ENCODE peak calls at places on chromosome 11, in six cellular contexts. O, P, I, Z, E and J are unnamed samples.

GRCh38 chr11:14668733-14669301 is 25.2 kb downstream of the PDE3B start:
- DNase-seq in I (peak), O (no peak), P (no peak), Z (no peak), E (no peak), J (no peak)

GRCh38 chr11:11347583-11347982 is 5.5 kb downstream of the CSNK2A3 start:
- DNase-seq in P (no peak), I (no peak), Z (no peak), O (no peak), E (no peak), J (no peak)

GRCh38 chr11:64150481-64151239 is 15.3 kb downstream of the MACROD1 start:
- DNase-seq in Z (no peak), I (no peak), P (no peak), O (peak), E (no peak), J (no peak)

GRCh38 chr11:74282863-74283484 is 28.5 kb downstream of the P4HA3 start:
- DNase-seq in I (peak), O (peak), P (no peak), Z (no peak), E (no peak), J (no peak)

GRCh38 chr11:106424111-106424510 is 346.6 kb downstream of the AASDHPPT start:
- DNase-seq in E (no peak), I (peak), P (no peak), Z (no peak), O (no peak), J (peak)

GRCh38 chr11:64848779-64849599 is 4.5 kb upstream of the CDC42BPG start:
- DNase-seq in O (no peak), I (no peak), Z (no peak), P (no peak), E (no peak), J (no peak)

GRCh38 chr11:22416462-22416861 is 78.3 kb downstream of the SLC17A6 start:
- DNase-seq in E (no peak), I (peak), P (no peak), Z (no peak), O (no peak), J (no peak)

GRCh38 chr11:765025-765801 is 12.1 kb downstream of the GATD1 start:
- DNase-seq in Z (no peak), I (peak), E (peak), P (peak), O (peak), J (peak)

GRCh38 chr11:59283825-59284772 is 71.4 kb upstream of the MPEG1 start:
- DNase-seq in I (peak), Z (peak), E (no peak), P (peak), O (peak), J (peak)

GRCh38 chr11:115657586-115657985 is 153.4 kb upstream of the CADM1 start:
- DNase-seq in E (no peak), I (peak), O (no peak), P (no peak), Z (no peak), J (no peak)

GRCh38 chr11:118914178-118914918 is 11.4 kb downstream of the BCL9L start:
- DNase-seq in O (peak), I (no peak), E (no peak), Z (no peak), P (peak), J (no peak)

GRCh38 chr11:124884340-124884739 is 13.3 kb downstream of the ROBO4 start:
- DNase-seq in I (no peak), P (no peak), E (no peak), Z (no peak), O (no peak), J (no peak)

GRCh38 chr11:45102810-45103621 is 43.4 kb upstream of the PRDM11 start:
- DNase-seq in E (peak), Z (no peak), O (no peak), I (peak), P (peak), J (peak)

GRCh38 chr11:15577519-15577918 is 462.8 kb downstream of the INSC start:
- DNase-seq in E (no peak), P (no peak), Z (no peak), O (no peak), I (no peak), J (no peak)

GRCh38 chr11:625636-626319 is 1.0 kb upstream of the CDHR5 start:
- DNase-seq in I (no peak), P (no peak), Z (no peak), E (peak), O (no peak), J (no peak)

GRCh38 chr11:37926772-37927171 is 1328.7 kb upstream of the RAG2 start:
- DNase-seq in O (no peak), Z (no peak), E (no peak), I (no peak), P (no peak), J (no peak)

GRCh38 chr11:104892723-104893511 is 5.3 kb downstream of the CASP12 start:
- DNase-seq in P (no peak), I (peak), E (no peak), O (no peak), Z (no peak), J (peak)

GRCh38 chr11:115933564-115933963 is 429.3 kb upstream of the CADM1 start:
- DNase-seq in O (no peak), P (no peak), E (no peak), I (no peak), Z (no peak), J (no peak)

GRCh38 chr11:46298699-46299424 is 21.4 kb downstream of the CREB3L1 start:
- DNase-seq in I (peak), P (no peak), E (no peak), Z (no peak), O (no peak), J (peak)

GRCh38 chr11:116578971-116579687 is 193.7 kb downstream of the BUD13 start:
- DNase-seq in P (no peak), E (no peak), I (no peak), O (peak), Z (peak), J (no peak)

GRCh38 chr11:134413334-134414035 is 1.4 kb upstream of the B3GAT1 start:
- DNase-seq in O (no peak), I (no peak), Z (no peak), E (no peak), P (no peak), J (no peak)

GRCh38 chr11:13868710-13869403 is 93.7 kb upstream of the SPON1 start:
- DNase-seq in Z (no peak), I (no peak), P (peak), E (no peak), O (no peak), J (no peak)

GRCh38 chr11:5808500-5809121 is at the start of gene OR52N2:
- DNase-seq in I (peak), O (peak), P (peak), E (peak), Z (no peak), J (peak)

GRCh38 chr11:29336727-29337212 is 680.1 kb downstream of the KCNA4 start:
- DNase-seq in P (no peak), I (peak), O (no peak), E (no peak), Z (no peak), J (no peak)

GRCh38 chr11:21514298-21514697 is 678.6 kb upstream of the ANO5 start:
- DNase-seq in I (no peak), O (peak), Z (no peak), E (peak), P (no peak), J (no peak)

GRCh38 chr11:62456630-62457029 is 37.8 kb downstream of the SCGB1A1 start:
- DNase-seq in I (no peak), O (no peak), E (no peak), Z (peak), P (no peak), J (no peak)

GRCh38 chr11:65885808-65886536 is 2.3 kb downstream of the FIBP start:
- DNase-seq in P (no peak), O (no peak), I (no peak), Z (no peak), E (no peak), J (no peak)

GRCh38 chr11:74663315-74663714 is 67.9 kb downstream of the CHRDL2 start:
- DNase-seq in Z (no peak), P (no peak), E (no peak), I (no peak), O (no peak), J (no peak)

GRCh38 chr11:64887757-64888405 is 9.5 kb upstream of the EHD1 start:
- DNase-seq in Z (no peak), I (peak), E (peak), O (peak), P (peak), J (peak)

GRCh38 chr11:119720311-119720710 is 8.7 kb downstream of the NECTIN1 start:
- DNase-seq in P (no peak), O (no peak), Z (no peak), I (no peak), E (no peak), J (no peak)

GRCh38 chr11:117823941-117824420 is 563 bp downstream of the FXYD2 start:
- DNase-seq in P (no peak), Z (no peak), E (no peak), O (no peak), I (peak), J (no peak)